ENCODE peak calls at places on chromosome 13, in six cellular contexts. M, O, R, P, E and S are unnamed samples.
A peak's percentile ranks its signal among the peaks of the same experiment; 100 is the strongest.

GRCh38 chr13:76974618-76974975 is 17.3 kb upstream of the CLN5 start:
- DNase-seq in M (no peak), O (no peak), R (no peak), P (no peak), E (no peak), S (no peak)

GRCh38 chr13:71751074-71751473 is 115.9 kb downstream of the DACH1 start:
- DNase-seq in M (no peak), O (no peak), R (no peak), P (no peak), E (no peak), S (no peak)

GRCh38 chr13:99275093-99275469 is 16.9 kb upstream of the GPR18 start:
- DNase-seq in M (no peak), O (peak; percentile 44), R (peak; percentile 92), P (no peak), E (no peak), S (no peak)

GRCh38 chr13:110316196-110316595 is 9.1 kb downstream of the COL4A2 start:
- DNase-seq in M (peak; percentile 61), O (no peak), R (no peak), P (no peak), E (no peak), S (no peak)

GRCh38 chr13:84430015-84430414 is 547.7 kb upstream of the SLITRK1 start:
- DNase-seq in M (no peak), O (peak; percentile 46), R (no peak), P (no peak), E (no peak), S (no peak)

GRCh38 chr13:37479901-37480300 is 118.7 kb downstream of the POSTN start:
- DNase-seq in M (no peak), O (peak; percentile 35), R (no peak), P (no peak), E (no peak), S (no peak)

GRCh38 chr13:41061914-41062837 is 867 bp downstream of the WBP4 start:
- DNase-seq in M (no peak), O (peak; percentile 80), R (peak; percentile 20), P (no peak), E (no peak), S (no peak)

GRCh38 chr13:80448725-80449124 is 107.8 kb upstream of the SPRY2 start:
- DNase-seq in M (no peak), O (no peak), R (no peak), P (no peak), E (no peak), S (no peak)

GRCh38 chr13:46476174-46476573 is 76.8 kb upstream of the LRCH1 start:
- DNase-seq in M (no peak), O (no peak), R (no peak), P (no peak), E (no peak), S (no peak)

GRCh38 chr13:34254366-34254765 is 436.4 kb downstream of the RFC3 start:
- DNase-seq in M (no peak), O (no peak), R (no peak), P (no peak), E (no peak), S (no peak)

GRCh38 chr13:31175847-31176536 is 14.3 kb upstream of the HSPH1 start:
- DNase-seq in M (no peak), O (no peak), R (no peak), P (no peak), E (no peak), S (no peak)

GRCh38 chr13:31179241-31179640 is 17.5 kb upstream of the HSPH1 start:
- DNase-seq in M (no peak), O (no peak), R (no peak), P (no peak), E (no peak), S (no peak)

GRCh38 chr13:31172001-31172400 is 10.3 kb upstream of the HSPH1 start:
- DNase-seq in M (no peak), O (peak; percentile 92), R (no peak), P (no peak), E (no peak), S (no peak)

GRCh38 chr13:31172535-31172934 is 10.8 kb upstream of the HSPH1 start:
- DNase-seq in M (no peak), O (peak; percentile 97), R (peak; percentile 80), P (no peak), E (no peak), S (peak; percentile 23)

DNA sequence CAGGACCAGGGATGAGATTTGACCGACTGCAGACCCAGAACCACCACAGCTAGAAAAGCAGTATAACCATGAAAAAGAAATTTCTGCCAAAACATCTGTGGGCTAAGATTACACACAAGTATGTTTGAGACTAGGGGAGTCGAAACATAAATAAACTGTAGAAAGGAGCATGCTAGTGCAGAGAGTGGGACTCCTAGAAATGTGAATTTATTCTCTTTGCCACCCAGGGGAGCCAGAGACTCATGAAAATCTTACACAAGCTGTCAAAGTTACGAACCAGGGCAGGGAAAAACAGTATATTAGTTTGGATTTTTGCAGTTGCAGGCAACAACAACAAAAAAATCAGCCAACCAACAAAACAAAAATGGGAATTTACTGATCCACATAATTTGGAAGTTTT is 12.3 kb upstream of the HSPH1 start:
- DNase-seq in M (no peak), O (peak; percentile 69), R (peak; percentile 55), P (no peak), E (no peak), S (no peak)
- TF ChIP-seq CTCF in M (no peak), O (peak; percentile 35), R (peak; percentile 45), P (peak; percentile 11), E (no peak), S (no peak)

DNA sequence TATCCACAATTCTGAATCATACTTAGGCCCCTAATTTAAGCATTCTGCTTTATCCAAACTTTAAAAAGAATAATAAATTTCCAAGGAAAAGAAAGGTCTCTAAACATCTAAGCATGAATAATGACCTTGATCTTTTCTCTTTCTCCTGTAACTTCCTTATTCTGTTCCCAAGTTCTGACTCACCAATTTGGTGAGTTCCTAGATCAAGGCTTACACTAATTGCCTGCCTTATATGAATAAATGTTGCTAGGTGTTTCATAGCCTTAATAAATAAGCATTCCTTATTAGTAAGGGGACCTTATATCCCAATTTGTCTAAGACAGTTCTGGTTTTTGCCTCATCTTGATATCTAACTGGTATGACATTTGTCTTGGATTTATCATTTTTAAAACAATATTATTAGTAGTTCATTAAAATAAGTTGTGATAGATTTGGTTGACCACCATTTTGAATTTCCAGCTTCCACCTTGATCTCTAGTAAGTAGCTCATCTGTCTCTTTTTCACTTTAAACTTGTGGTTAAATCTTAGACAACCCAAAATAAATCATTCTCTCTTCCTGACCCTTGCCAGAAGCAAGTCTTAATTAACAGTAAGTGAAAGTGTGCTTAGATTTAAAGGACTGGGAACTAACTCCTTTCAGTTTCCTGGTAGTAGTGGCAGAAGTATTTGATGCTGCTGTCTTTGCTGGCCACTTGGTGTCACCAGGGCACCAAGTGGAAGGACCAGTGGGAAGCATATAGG is 121.2 kb upstream of the MLNR start:
- DNase-seq in M (no peak), O (peak; percentile 47), R (no peak), P (no peak), E (no peak), S (no peak)
- TF ChIP-seq CTCF in M (no peak), O (peak; percentile 42), R (peak; percentile 41), P (peak; percentile 54), E (no peak), S (peak; percentile 17)

DNA sequence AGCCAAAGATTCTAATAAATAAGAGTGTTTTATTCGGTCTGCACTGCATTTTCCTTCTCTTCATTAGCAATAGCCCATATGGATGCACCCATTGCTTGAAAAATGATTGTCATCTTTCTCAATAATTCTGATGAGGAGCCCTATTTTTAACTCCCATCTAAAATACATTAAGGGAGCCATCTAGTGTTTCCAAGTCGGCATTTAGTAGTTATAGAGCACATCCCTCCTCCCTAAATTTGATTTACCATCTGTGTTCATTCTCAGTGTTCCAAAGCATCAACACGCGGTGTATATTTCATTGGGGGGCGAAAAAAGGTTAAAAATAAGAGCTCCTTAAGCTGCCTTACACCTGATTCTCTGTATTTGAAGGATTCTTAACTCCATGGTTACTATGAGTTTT is 119.2 kb upstream of the IPO5 start:
- DNase-seq in M (no peak), O (no peak), R (no peak), P (no peak), E (no peak), S (no peak)
- TF ChIP-seq CTCF in M (no peak), O (no peak), R (no peak), P (no peak), E (no peak), S (no peak)

DNA sequence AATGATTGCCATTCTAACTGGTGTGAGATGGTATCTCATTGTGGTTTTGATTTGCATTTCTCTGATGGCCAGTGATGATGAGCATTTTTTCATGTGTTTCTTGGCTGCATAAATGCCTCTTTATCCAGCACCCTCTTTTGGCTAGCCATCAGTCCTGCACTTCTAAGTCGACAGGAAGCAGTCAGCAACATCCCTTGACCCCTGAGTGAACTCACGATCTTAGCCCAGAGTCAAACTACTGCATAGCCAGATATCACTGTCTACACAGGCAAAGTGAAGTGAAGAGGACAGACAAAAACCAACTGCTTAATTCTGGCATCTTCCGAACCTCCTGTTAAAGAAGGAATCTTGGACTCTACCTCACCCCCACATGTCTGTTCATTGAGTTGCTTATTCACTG is 304.0 kb downstream of the COG6 start:
- DNase-seq in M (no peak), O (no peak), R (no peak), P (no peak), E (no peak), S (no peak)
- TF ChIP-seq CTCF in M (no peak), O (no peak), R (no peak), P (no peak), E (no peak), S (no peak)

GRCh38 chr13:45269204-45269603 is 68.4 kb upstream of the KCTD4 start:
- DNase-seq in M (no peak), O (peak; percentile 35), R (peak; percentile 22), P (no peak), E (no peak), S (no peak)
- TF ChIP-seq CTCF in M (no peak), O (no peak), R (peak; percentile 20), P (no peak), E (no peak), S (no peak)

GRCh38 chr13:100646030-100646673 is 28.4 kb downstream of the TMTC4 start:
- DNase-seq in M (no peak), O (peak; percentile 60), R (peak; percentile 26), P (no peak), E (no peak), S (no peak)
- TF ChIP-seq CTCF in M (no peak), O (peak; percentile 77), R (peak; percentile 69), P (no peak), E (no peak), S (peak; percentile 35)

GRCh38 chr13:29428310-29428991 is 167.0 kb downstream of the SLC7A1 start:
- DNase-seq in M (peak; percentile 68), O (no peak), R (no peak), P (peak; percentile 67), E (no peak), S (no peak)
- TF ChIP-seq CTCF in M (no peak), O (no peak), R (no peak), P (no peak), E (no peak), S (no peak)

GRCh38 chr13:27970382-27971235 is 1.5 kb upstream of the CDX2 start:
- DNase-seq in M (peak; percentile 37), O (no peak), R (no peak), P (no peak), E (peak; percentile 54), S (no peak)
- TF ChIP-seq CTCF in M (no peak), O (no peak), R (no peak), P (no peak), E (no peak), S (no peak)